ENCODE peak calls at places on chromosomes 6 and 20, in nine cellular contexts. E, L, W, J, Q, H, R, D and B are unnamed samples.

GRCh38 chr6:131471331-131471730 is 101.7 kb upstream of the ARG1 start:
- DNase-seq in E (no peak), L (no peak), W (no peak), J (no peak), Q (no peak), H (no peak), R (no peak), D (no peak), B (no peak)

GRCh38 chr6:106257195-106257594 is 68.4 kb downstream of the ATG5 start:
- DNase-seq in E (no peak), L (no peak), W (no peak), J (no peak), Q (no peak), H (no peak), R (no peak), D (no peak), B (no peak)

GRCh38 chr6:46626228-46626909 is 26.2 kb downstream of the CYP39A1 start:
- DNase-seq in E (no peak), L (no peak), W (no peak), J (peak), Q (peak), H (no peak), R (peak), D (no peak), B (peak)

GRCh38 chr6:132919476-132919875 is 105.1 kb downstream of the RPS12 start:
- DNase-seq in E (peak), L (no peak), W (no peak), J (no peak), Q (no peak), H (no peak), R (peak), D (no peak), B (no peak)

GRCh38 chr6:38715016-38715809 is at the start of gene DNAH8:
- DNase-seq in E (no peak), L (no peak), W (peak), J (no peak), Q (no peak), H (no peak), R (no peak), D (no peak), B (peak)

GRCh38 chr20:21380711-21381110 is 16.6 kb downstream of the NKX2-4 start:
- DNase-seq in E (peak), L (no peak), W (no peak), J (no peak), Q (no peak), H (no peak), R (no peak), D (no peak), B (no peak)

GRCh38 chr6:89281779-89282246 is 33.3 kb downstream of the GABRR2 start:
- DNase-seq in E (no peak), L (no peak), W (peak), J (no peak), Q (peak), H (no peak), R (peak), D (no peak), B (peak)

GRCh38 chr6:33018418-33018817 is 9.0 kb upstream of the HLA-DOA start:
- DNase-seq in E (no peak), L (no peak), W (no peak), J (no peak), Q (no peak), H (no peak), R (no peak), D (no peak), B (no peak)

GRCh38 chr6:37897321-37897720 is 77.8 kb downstream of the ZFAND3 start:
- DNase-seq in E (no peak), L (no peak), W (no peak), J (no peak), Q (no peak), H (no peak), R (peak), D (no peak), B (no peak)

GRCh38 chr6:168372871-168373270 is 53.3 kb upstream of the DACT2 start:
- DNase-seq in E (no peak), L (no peak), W (no peak), J (no peak), Q (no peak), H (no peak), R (no peak), D (no peak), B (no peak)

GRCh38 chr20:3080939-3081388 is 3.6 kb downstream of the AVP start:
- DNase-seq in E (no peak), L (no peak), W (no peak), J (no peak), Q (no peak), H (no peak), R (peak), D (no peak), B (no peak)

GRCh38 chr20:11178946-11179654 is 505.3 kb upstream of the JAG1 start:
- DNase-seq in E (no peak), L (no peak), W (no peak), J (no peak), Q (peak), H (no peak), R (peak), D (no peak), B (no peak)

GRCh38 chr6:127146935-127147334 is 28.5 kb downstream of the RSPO3 start:
- DNase-seq in E (no peak), L (no peak), W (no peak), J (no peak), Q (no peak), H (no peak), R (peak), D (no peak), B (no peak)

GRCh38 chr6:91822581-91822980 is 1235.7 kb upstream of the MAP3K7 start:
- DNase-seq in E (no peak), L (no peak), W (no peak), J (no peak), Q (no peak), H (no peak), R (no peak), D (no peak), B (no peak)

GRCh38 chr6:119669228-119669627 is 319.7 kb upstream of the MAN1A1 start:
- DNase-seq in E (no peak), L (no peak), W (no peak), J (no peak), Q (no peak), H (no peak), R (no peak), D (no peak), B (no peak)

GRCh38 chr6:118249680-118250079 is 298.4 kb upstream of the PLN start:
- DNase-seq in E (no peak), L (no peak), W (no peak), J (peak), Q (no peak), H (no peak), R (no peak), D (no peak), B (no peak)

GRCh38 chr6:18352001-18352400 is 35.1 kb upstream of the RNF144B start:
- DNase-seq in E (no peak), L (no peak), W (no peak), J (no peak), Q (no peak), H (no peak), R (no peak), D (no peak), B (no peak)

GRCh38 chr6:41723178-41723935 is 12.1 kb downstream of the TFEB start:
- DNase-seq in E (peak), L (no peak), W (no peak), J (no peak), Q (no peak), H (no peak), R (peak), D (no peak), B (peak)

GRCh38 chr20:513429-513828 is 30.2 kb downstream of the CSNK2A1 start:
- DNase-seq in E (no peak), L (no peak), W (no peak), J (no peak), Q (no peak), H (no peak), R (no peak), D (no peak), B (no peak)

GRCh38 chr6:116170358-116171057 is 44.6 kb upstream of the COL10A1 start:
- DNase-seq in E (no peak), L (no peak), W (no peak), J (no peak), Q (no peak), H (no peak), R (no peak), D (no peak), B (no peak)

GRCh38 chr20:57392512-57393271 is 1.5 kb downstream of the RBM38 start:
- DNase-seq in E (peak), L (peak), W (peak), J (peak), Q (no peak), H (peak), R (no peak), D (peak), B (peak)

GRCh38 chr6:29742191-29742590 is 19.0 kb downstream of the HLA-F start:
- DNase-seq in E (no peak), L (no peak), W (no peak), J (no peak), Q (no peak), H (no peak), R (no peak), D (no peak), B (no peak)

GRCh38 chr6:12288844-12289654 is 1.1 kb upstream of the EDN1 start:
- DNase-seq in E (peak), L (peak), W (peak), J (peak), Q (peak), H (peak), R (peak), D (peak), B (peak)

GRCh38 chr6:52503853-52504777 is 72.7 kb downstream of the TRAM2 start:
- DNase-seq in E (peak), L (no peak), W (no peak), J (no peak), Q (no peak), H (no peak), R (peak), D (no peak), B (no peak)

GRCh38 chr20:10857362-10858070 is 183.7 kb upstream of the JAG1 start:
- DNase-seq in E (peak), L (no peak), W (no peak), J (no peak), Q (no peak), H (no peak), R (peak), D (no peak), B (no peak)

GRCh38 chr20:45500022-45500421 is 15.4 kb downstream of the SPINT3 start:
- DNase-seq in E (peak), L (no peak), W (no peak), J (no peak), Q (no peak), H (no peak), R (no peak), D (no peak), B (no peak)

GRCh38 chr6:136831873-136832562 is 9.6 kb downstream of the PEX7 start:
- DNase-seq in E (no peak), L (no peak), W (no peak), J (no peak), Q (no peak), H (no peak), R (no peak), D (no peak), B (no peak)

GRCh38 chr6:110518281-110518623 is 41.8 kb upstream of the SLC22A16 start:
- DNase-seq in E (no peak), L (no peak), W (no peak), J (no peak), Q (peak), H (no peak), R (peak), D (no peak), B (no peak)

GRCh38 chr20:4858000-4858399 is 136.3 kb downstream of the PRND start:
- DNase-seq in E (no peak), L (no peak), W (no peak), J (no peak), Q (no peak), H (no peak), R (no peak), D (no peak), B (no peak)

GRCh38 chr6:87139236-87139635 is 16.1 kb upstream of the ZNF292 start:
- DNase-seq in E (peak), L (peak), W (no peak), J (peak), Q (peak), H (peak), R (peak), D (peak), B (peak)

GRCh38 chr6:81969814-81970213 is 217.3 kb upstream of the TENT5A start:
- DNase-seq in E (no peak), L (no peak), W (no peak), J (no peak), Q (peak), H (no peak), R (no peak), D (no peak), B (no peak)

GRCh38 chr6:33700391-33701050 is 11.0 kb downstream of the UQCC2 start:
- DNase-seq in E (peak), L (peak), W (peak), J (peak), Q (peak), H (peak), R (peak), D (peak), B (peak)